ENCODE peak calls at places on chromosomes 11 and 22, in four cellular contexts. G is IMR-90, S is H9, L is mesenchymal stem cell. Y is an unnamed sample.
A peak's percentile ranks its signal among the peaks of the same experiment; 100 is the strongest.

GRCh38 chr22:50261615-50262459 is at the start of gene MAPK12:
- DNase-seq in G (no peak), S (peak; percentile 63), L (peak; percentile 49), Y (peak; percentile 71)

GRCh38 chr11:22659783-22660182 is 6.6 kb upstream of the GAS2 start:
- DNase-seq in G (no peak), S (no peak), L (no peak), Y (no peak)

GRCh38 chr22:39543095-39543494 is 10.5 kb upstream of the RPS19BP1 start:
- DNase-seq in G (peak; percentile 32), S (peak; percentile 68), L (peak; percentile 38), Y (no peak)

GRCh38 chr11:71130106-71130505 is 122.3 kb downstream of the SHANK2 start:
- DNase-seq in G (no peak), S (no peak), L (no peak), Y (no peak)

GRCh38 chr11:69880803-69881445 is 61.7 kb upstream of the FGF3 start:
- DNase-seq in G (no peak), S (peak; percentile 17), L (no peak), Y (no peak)

GRCh38 chr22:31691408-31691807 is 29.4 kb upstream of the PISD start:
- DNase-seq in G (no peak), S (no peak), L (no peak), Y (no peak)

GRCh38 chr22:31089101-31090100 is 8.3 kb downstream of the SMTN start:
- DNase-seq in G (no peak), S (no peak), L (peak; percentile 59), Y (no peak)

GRCh38 chr11:86802601-86803051 is 2.3 kb downstream of the PRSS23 start:
- DNase-seq in G (peak; percentile 57), S (peak; percentile 61), L (peak; percentile 75), Y (no peak)

DNA sequence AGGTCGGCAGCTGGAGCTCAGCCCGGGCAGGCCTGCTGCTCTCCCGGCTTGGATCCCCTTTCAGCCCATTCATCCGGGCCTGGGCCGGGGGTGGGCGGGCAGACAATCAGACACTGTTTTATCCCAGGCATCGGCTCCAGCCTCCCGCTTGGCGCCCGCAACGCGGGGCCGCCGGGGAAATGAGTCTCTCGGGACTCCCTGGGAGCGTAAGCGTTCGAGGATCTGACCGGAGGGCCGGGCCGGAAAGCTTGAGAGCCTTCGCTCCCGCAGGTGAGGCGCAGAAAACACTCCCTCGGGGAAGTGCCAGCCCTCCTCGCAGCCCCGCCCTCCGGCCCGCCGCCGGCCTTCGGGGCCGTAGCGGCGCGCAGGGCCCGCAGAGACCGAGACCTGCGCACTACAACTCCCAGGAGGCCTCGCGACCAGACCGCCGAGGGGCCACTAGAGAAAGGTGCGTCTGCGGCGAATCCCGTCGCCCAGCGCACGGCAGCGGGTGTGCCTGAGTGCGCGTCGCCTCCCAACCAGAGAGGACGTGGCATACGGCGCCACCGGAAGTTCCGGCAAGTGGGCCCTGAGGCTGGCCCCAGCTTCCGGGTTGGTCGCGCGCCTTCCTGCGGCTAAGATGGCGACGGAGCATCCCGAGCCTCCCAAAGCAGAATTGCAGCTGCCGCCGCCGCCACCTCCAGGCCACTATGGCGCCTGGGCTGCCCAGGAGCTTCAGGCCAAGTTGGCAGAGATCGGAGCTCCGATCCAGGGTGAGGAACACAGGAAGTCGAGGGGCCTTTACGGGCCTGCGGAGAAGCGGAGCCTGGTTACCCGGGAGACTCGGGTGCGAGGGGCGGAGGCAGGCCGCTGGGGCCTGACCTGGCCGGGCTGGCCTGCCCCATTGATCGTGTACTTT is at the start of gene SF3B2:
- DNase-seq in G (peak; percentile 98), S (peak; percentile 99), L (peak; percentile 98), Y (peak; percentile 97)
- H3K23ac ChIP-seq in G (peak within 1 kb of the TSS; percentile 99), S (no peak within 1 kb of the TSS), L (peak within 1 kb of the TSS; percentile 18), Y (peak within 1 kb of the TSS; percentile 77)

GRCh38 chr11:131746201-131746600 is 375.8 kb downstream of the NTM start:
- DNase-seq in G (no peak), S (no peak), L (no peak), Y (no peak)
- H2AFZ ChIP-seq in G (no peak overlapping the region), S (no peak overlapping the region), L (no peak overlapping the region), Y (no peak overlapping the region)

DNA sequence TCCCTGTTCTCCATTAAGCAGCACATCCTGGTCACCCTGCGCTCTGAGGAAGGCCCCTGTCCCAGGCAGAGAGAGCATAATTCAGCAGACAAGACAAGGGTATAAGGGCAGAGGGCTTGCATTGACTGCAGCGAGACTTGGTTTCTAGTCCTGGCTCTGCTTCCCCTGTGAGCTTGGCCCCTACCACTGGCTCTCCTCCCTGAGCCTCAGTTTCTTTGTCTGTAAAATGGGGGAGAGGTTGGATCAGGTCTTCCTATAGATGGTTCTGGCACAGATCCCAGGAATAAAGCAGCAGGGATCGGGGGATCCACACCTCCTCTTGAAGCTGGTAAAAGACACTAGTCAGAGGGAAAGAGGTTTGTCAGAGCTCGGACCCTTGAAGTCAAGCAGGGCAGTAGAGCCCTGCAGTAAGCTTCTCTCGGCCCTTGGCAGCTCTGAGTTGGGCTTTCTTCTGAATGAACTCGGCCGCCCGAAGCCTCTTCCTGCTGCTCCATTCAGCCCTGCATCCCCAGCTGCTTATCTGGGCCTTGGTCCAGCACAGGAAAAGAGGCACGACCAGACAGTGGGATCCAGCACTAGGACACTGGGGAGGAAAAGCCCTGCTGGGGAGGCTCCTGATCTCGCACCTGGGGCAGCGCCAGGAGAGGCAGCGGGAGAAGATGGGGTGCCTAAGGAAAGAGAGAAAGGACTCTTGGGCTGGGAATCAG is 2.1 kb downstream of the CREB3L1 start:
- DNase-seq in G (peak; percentile 80), S (no peak), L (peak; percentile 67), Y (no peak)
- H3K23ac ChIP-seq in G (peak overlapping the region; percentile 99), S (no peak overlapping the region), L (no peak overlapping the region), Y (no peak overlapping the region)

GRCh38 chr11:66720223-66720898 is 8.7 kb downstream of the SPTBN2 start:
- DNase-seq in G (peak; percentile 56), S (peak; percentile 93), L (no peak), Y (peak; percentile 69)
- H2AFZ ChIP-seq in G (peak overlapping the region; percentile 8), S (no peak overlapping the region), L (no peak overlapping the region), Y (no peak overlapping the region)

DNA sequence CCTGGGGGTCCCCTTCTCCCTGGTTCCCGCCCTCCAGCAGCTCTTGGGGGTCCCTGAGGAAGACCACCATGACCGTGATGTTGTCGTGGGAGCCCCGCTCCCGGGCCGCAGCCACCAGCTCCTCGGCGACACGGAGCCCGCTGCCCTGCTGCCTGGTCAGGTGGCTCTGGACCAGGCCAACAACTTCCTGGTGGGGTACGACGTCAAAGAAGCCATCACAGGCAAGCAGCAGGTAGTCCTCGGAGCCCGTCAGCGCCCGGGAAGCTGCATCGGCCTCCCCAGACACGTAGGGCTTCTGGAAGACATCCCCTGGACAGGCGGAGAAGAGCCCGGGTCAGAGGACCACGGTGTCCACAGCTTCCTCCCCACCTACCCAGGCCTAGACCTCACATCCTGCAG is 29.5 kb downstream of the PPM1F start:
- DNase-seq in G (no peak), S (no peak), L (no peak), Y (no peak)
- H3K23ac ChIP-seq in G (no peak overlapping the region), S (no peak overlapping the region), L (no peak overlapping the region), Y (peak overlapping the region; percentile 56)

GRCh38 chr11:31408205-31408604 is 38.5 kb downstream of the DNAJC24 start:
- DNase-seq in G (no peak), S (no peak), L (no peak), Y (no peak)
- H2AFZ ChIP-seq in G (no peak overlapping the region), S (no peak overlapping the region), L (no peak overlapping the region), Y (no peak overlapping the region)

GRCh38 chr22:23219787-23220484 is 39.6 kb downstream of the BCR start:
- DNase-seq in G (peak; percentile 61), S (no peak), L (peak; percentile 60), Y (no peak)
- H3K23ac ChIP-seq in G (peak overlapping the region; percentile 39), S (no peak overlapping the region), L (no peak overlapping the region), Y (peak overlapping the region; percentile 14)

DNA sequence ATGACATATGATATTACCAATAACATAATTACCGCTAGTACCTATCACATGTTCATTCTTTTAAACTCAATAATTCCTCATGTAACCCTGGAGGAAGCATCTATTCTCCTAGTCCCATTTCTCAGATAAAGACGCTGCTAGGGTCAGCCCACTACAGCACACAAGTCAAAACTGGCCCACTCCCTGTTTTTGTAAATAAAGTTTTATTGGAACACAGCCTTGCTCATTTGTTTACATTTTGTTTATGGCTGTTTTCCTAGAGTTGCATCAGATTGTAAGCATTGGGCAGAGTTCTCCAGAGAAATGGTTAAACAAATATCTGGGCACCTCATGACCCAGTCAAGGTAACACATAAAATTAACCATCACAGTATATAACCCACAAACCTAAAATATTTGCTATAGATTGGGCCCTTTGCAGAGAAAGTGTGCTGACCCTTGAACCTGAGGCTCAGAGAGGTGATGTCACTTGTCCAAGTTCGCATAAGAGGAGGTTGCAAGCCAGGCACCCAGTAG is 36.8 kb downstream of the MN1 start:
- DNase-seq in G (no peak), S (no peak), L (no peak), Y (no peak)
- H2AFZ ChIP-seq in G (no peak overlapping the region), S (no peak overlapping the region), L (no peak overlapping the region), Y (no peak overlapping the region)

GRCh38 chr11:76334826-76335389 is 46.0 kb downstream of the THAP12 start:
- DNase-seq in G (no peak), S (no peak), L (no peak), Y (no peak)

GRCh38 chr11:76336597-76336996 is 44.3 kb downstream of the THAP12 start:
- DNase-seq in G (no peak), S (no peak), L (no peak), Y (no peak)

GRCh38 chr11:76337918-76338317 is 43.0 kb downstream of the THAP12 start:
- DNase-seq in G (no peak), S (no peak), L (no peak), Y (no peak)

GRCh38 chr11:76337469-76337868 is 43.5 kb downstream of the THAP12 start:
- DNase-seq in G (no peak), S (no peak), L (no peak), Y (no peak)

DNA sequence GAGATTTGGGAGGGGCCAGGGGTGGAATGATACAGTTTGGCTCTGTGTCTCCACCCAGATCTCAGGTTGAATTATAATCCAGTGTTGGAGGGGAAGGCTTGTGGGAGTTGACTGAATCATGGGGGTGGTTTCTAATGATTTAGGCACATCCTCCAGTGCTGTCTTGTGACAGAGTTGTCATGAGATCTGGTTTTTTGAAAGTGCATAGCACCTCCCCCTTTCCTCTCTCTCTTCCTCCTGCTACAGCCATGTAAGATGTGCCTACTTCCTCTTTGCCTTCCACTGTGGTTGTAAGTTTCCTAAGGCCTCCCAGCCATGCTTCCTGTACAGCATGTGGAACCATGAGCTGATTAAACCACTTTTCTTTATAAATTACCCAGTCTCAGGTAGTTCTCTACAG is 45.1 kb downstream of the THAP12 start:
- DNase-seq in G (no peak), S (no peak), L (no peak), Y (no peak)
- H3K23ac ChIP-seq in G (no peak overlapping the region), S (no peak overlapping the region), L (no peak overlapping the region), Y (no peak overlapping the region)

DNA sequence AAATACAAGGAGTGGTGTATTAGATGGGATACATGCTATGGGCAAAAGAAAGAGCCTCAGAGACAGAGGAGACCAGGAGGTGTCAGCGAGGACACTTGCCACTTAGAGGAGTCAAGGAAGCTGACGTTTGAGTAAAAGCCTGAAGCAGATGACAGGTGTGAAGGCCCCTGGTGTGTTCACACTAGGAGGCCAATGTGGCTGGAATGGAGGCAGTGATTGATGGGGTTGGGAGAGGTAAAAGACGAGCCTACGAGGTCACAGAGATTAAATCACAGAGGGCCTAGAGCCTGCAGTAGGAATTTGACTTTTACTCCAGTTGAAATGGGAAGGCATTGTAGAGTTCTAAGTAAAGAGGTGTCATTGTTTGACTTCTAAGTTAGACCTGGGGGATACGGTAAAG is 12.0 kb upstream of the GDPD5 start:
- DNase-seq in G (no peak), S (no peak), L (no peak), Y (no peak)
- H2AFZ ChIP-seq in G (no peak overlapping the region), S (no peak overlapping the region), L (no peak overlapping the region), Y (no peak overlapping the region)

Y was measured in neuronal stem cell.